ENCODE peak calls at places on chromosomes 7 and 10, in five cellular contexts. D is upper lobe of left lung, S is tibial nerve, K is stomach, O is A549. H is an unnamed sample.

GRCh38 chr10:102814456-102814871 is 22.7 kb downstream of the CYP17A1 start:
- DNase-seq in O (no peak), S (peak; percentile 48), K (peak; percentile 53), D (no peak), H (no peak)

GRCh38 chr7:53996856-53997255 is 545.3 kb upstream of the VSTM2A start:
- DNase-seq in S (no peak), O (no peak), K (no peak), D (no peak), H (no peak)

GRCh38 chr7:37516610-37517108 is 68.0 kb upstream of the ELMO1 start:
- DNase-seq in S (no peak), D (no peak), K (no peak), O (no peak), H (no peak)

GRCh38 chr10:125014984-125015944 is 73.3 kb downstream of the ZRANB1 start:
- DNase-seq in D (peak; percentile 73), S (no peak), O (no peak), K (no peak), H (no peak)

GRCh38 chr10:132364594-132364970 is 32.4 kb upstream of the PWWP2B start:
- DNase-seq in K (no peak), S (no peak), O (no peak), D (no peak), H (no peak)

GRCh38 chr10:59337254-59337653 is 25.1 kb downstream of the FAM13C start:
- DNase-seq in S (no peak), K (peak; percentile 28), D (no peak), O (no peak), H (peak; percentile 32)

GRCh38 chr7:7694542-7694941 is 23.9 kb downstream of the RPA3 start:
- DNase-seq in K (no peak), D (no peak), O (no peak), S (no peak), H (no peak)

GRCh38 chr7:112420236-112420945 is 29.9 kb upstream of the IFRD1 start:
- DNase-seq in O (no peak), S (no peak), K (no peak), D (no peak), H (no peak)

GRCh38 chr10:92755725-92756124 is 66.0 kb downstream of the HHEX start:
- DNase-seq in D (no peak), K (no peak), S (no peak), O (no peak), H (no peak)

GRCh38 chr7:42661312-42661711 is 250.6 kb downstream of the C7orf25 start:
- DNase-seq in S (no peak), K (no peak), O (no peak), D (no peak), H (no peak)

GRCh38 chr7:28389504-28390385 is 22.6 kb upstream of the CREB5 start:
- DNase-seq in D (no peak), S (peak; percentile 65), K (no peak), O (no peak), H (no peak)

GRCh38 chr7:129784437-129784782 is 168.3 kb downstream of the UBE2H start:
- DNase-seq in S (no peak), K (no peak), O (no peak), D (no peak), H (no peak)

GRCh38 chr7:2471396-2471795 is 4.8 kb downstream of the GRIFIN start:
- DNase-seq in K (no peak), O (no peak), S (no peak), D (peak; percentile 72), H (no peak)

GRCh38 chr10:6148908-6149307 is 53.8 kb upstream of the PFKFB3 start:
- DNase-seq in K (no peak), S (no peak), O (no peak), D (no peak), H (no peak)

GRCh38 chr10:75739454-75740143 is 308.2 kb downstream of the LRMDA start:
- DNase-seq in K (no peak), O (no peak), S (no peak), D (no peak), H (no peak)

GRCh38 chr10:72038458-72039001 is 49.8 kb downstream of the SPOCK2 start:
- DNase-seq in O (no peak), S (no peak), K (no peak), D (no peak), H (no peak)

GRCh38 chr10:124480860-124481259 is 19.2 kb downstream of the LHPP start:
- DNase-seq in S (no peak), O (no peak), D (no peak), K (no peak), H (no peak)

GRCh38 chr10:86770412-86770960 is 14.1 kb downstream of the BMPR1A start:
- DNase-seq in S (no peak), D (no peak), O (no peak), K (no peak), H (no peak)

GRCh38 chr10:48363617-48364355 is 57.3 kb downstream of the MAPK8 start:
- DNase-seq in K (peak; percentile 29), O (peak; percentile 28), D (no peak), S (peak; percentile 20), H (peak; percentile 11)

GRCh38 chr7:79386688-79387422 is 66.6 kb downstream of the MAGI2 start:
- DNase-seq in K (no peak), O (no peak), S (no peak), D (no peak), H (no peak)

GRCh38 chr7:127417346-127417745 is 24.8 kb upstream of the ZNF800 start:
- DNase-seq in S (no peak), D (no peak), K (no peak), O (no peak), H (no peak)

GRCh38 chr10:35195361-35196306 is 69.0 kb downstream of the CREM start:
- DNase-seq in O (peak; percentile 70), K (peak; percentile 65), S (peak; percentile 79), D (no peak), H (peak; percentile 78)

GRCh38 chr10:5305374-5305773 is 59.4 kb upstream of the UCN3 start:
- DNase-seq in D (no peak), O (no peak), S (no peak), K (no peak), H (no peak)

GRCh38 chr7:47264021-47264651 is 317.8 kb downstream of the TNS3 start:
- DNase-seq in K (peak; percentile 16), O (no peak), S (no peak), D (no peak), H (no peak)

GRCh38 chr7:127907638-127908040 is 123.6 kb downstream of the LRRC4 start:
- DNase-seq in D (no peak), S (no peak), K (no peak), O (no peak), H (no peak)

GRCh38 chr10:115963848-115964247 is 309.2 kb downstream of the GFRA1 start:
- DNase-seq in D (no peak), O (no peak), K (no peak), S (no peak), H (no peak)

GRCh38 chr7:105305633-105306032 is 83.1 kb downstream of the SRPK2 start:
- DNase-seq in D (no peak), K (no peak), S (no peak), O (no peak), H (no peak)

GRCh38 chr7:105304040-105304895 is 84.5 kb downstream of the SRPK2 start:
- DNase-seq in O (no peak), K (no peak), D (no peak), S (no peak), H (no peak)

GRCh38 chr7:105307163-105307672 is 81.5 kb downstream of the SRPK2 start:
- DNase-seq in O (no peak), S (no peak), K (no peak), D (no peak), H (no peak)

GRCh38 chr7:105309235-105310156 is 79.2 kb downstream of the SRPK2 start:
- DNase-seq in S (no peak), D (no peak), K (no peak), O (no peak), H (no peak)

DNA sequence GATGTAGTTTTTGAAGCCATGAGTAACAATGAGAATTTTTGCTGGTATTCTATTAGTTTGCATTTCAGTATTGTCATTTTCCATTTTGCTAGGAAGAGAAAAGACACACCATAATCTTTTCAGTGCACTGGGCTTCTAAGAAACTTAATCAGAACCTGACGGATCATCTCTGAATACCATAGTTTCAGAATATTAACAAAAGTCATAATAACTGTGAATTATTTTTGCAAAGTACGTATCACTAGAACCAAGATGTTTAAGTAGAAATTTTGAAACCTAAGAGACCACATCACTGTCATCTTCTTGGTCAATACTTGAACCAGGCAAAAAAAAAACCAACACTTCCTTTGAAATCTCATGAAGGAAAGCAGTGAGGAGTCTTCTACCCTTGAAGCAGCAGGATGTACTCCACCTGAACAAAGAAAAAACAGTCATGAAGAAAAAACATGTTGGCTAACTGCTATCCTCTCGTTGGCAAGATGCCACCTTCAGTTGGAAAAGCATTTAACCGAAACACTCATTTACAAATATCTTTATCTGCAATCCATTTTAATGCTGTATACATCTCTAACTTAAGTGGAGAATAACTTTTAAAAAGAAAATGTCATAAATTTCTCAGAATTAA is 82.4 kb downstream of the SRPK2 start:
- DNase-seq in S (no peak), K (no peak), O (no peak), D (no peak), H (no peak)
- H3K4me1 ChIP-seq in S (peaks cover 40% of the 10 kb centered on the region), K (peaks cover 70% of the 10 kb centered on the region), O (peaks cover 10% of the 10 kb centered on the region), D (peaks cover 9% of the 10 kb centered on the region), H (no peaks in the 10 kb centered on the region)

DNA sequence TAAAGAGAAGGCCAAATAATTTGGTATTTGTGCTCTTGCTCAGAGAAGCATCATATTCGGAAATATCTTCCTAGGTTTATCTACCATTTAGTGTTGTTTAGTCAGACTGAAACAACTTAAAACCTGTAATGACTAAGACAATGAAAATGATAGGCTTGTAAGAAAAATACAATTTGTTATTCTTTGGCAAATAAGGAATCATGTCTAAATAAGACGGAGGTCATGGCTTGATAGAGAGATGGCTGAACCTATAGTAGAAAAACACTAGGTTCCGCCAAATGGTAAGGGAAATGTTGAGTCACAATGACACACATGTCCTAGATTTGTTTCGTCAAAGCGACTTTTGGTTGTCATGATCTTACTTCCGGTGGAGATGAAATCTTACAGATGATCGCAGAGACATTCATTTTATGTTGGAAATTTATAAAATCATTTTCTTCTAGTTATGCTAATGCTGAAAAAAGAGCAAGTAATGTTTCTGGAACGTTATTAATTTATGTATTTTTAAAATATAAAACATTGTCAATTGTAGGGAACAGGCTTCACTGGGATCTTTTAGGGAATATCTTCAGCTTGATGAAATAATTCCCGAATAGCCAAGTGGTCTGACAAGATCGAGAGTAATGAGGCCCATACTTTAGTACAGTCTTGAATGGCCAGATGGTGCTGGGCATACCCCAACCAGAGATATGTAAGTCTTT is 1.0 kb downstream of the SRGN start:
- DNase-seq in O (peak; percentile 42), S (no peak), D (no peak), K (no peak), H (no peak)
- TF ChIP-seq POLR2A in O (no peak), S (peak; percentile 27), D (peak; percentile 76), K (no peak), H (peak; percentile 61)

GRCh38 chr10:110016037-110016436 is 8.3 kb downstream of the ADD3 start:
- DNase-seq in D (no peak), O (peak; percentile 8), K (no peak), S (no peak), H (no peak)

GRCh38 chr10:110017940-110018339 is 10.2 kb downstream of the ADD3 start:
- DNase-seq in O (no peak), K (no peak), S (no peak), D (no peak), H (no peak)

GRCh38 chr10:110013615-110014293 is 6.0 kb downstream of the ADD3 start:
- DNase-seq in S (no peak), D (no peak), O (no peak), K (no peak), H (no peak)

GRCh38 chr10:110020265-110020664 is 12.5 kb downstream of the ADD3 start:
- DNase-seq in O (no peak), D (no peak), K (no peak), S (no peak), H (no peak)

GRCh38 chr10:110016957-110017514 is 9.3 kb downstream of the ADD3 start:
- DNase-seq in K (no peak), D (no peak), S (no peak), O (no peak), H (no peak)
- H3K27ac ChIP-seq in K (no peak overlapping the region), D (peak overlapping the region; percentile 26), S (peak overlapping the region; percentile 74), O (no peak overlapping the region), H (peak overlapping the region; percentile 15)

GRCh38 chr10:95545981-95546380 is 15.2 kb downstream of the SORBS1 start:
- DNase-seq in K (no peak), O (no peak), D (no peak), S (no peak), H (no peak)
- H3K4me1 ChIP-seq in K (peaks cover 95% of the 10 kb centered on the region), O (no peaks in the 10 kb centered on the region), D (peaks cover 58% of the 10 kb centered on the region), S (peaks cover 47% of the 10 kb centered on the region), H (peaks cover 44% of the 10 kb centered on the region)